ENCODE peak calls at places on chromosomes 16 and 17, in six cellular contexts. N, R, C, E, O and P are unnamed samples.

GRCh38 chr17:35117984-35118383 is 1.7 kb downstream of the RAD51D start:
- DNase-seq in N (no peak), C (peak), E (no peak), R (no peak), O (peak), P (peak)

GRCh38 chr16:85248857-85249256 is 136.6 kb upstream of the CIBAR2 start:
- DNase-seq in C (no peak), E (no peak), R (no peak), N (no peak), O (no peak), P (no peak)

GRCh38 chr17:50550661-50551432 is 3.9 kb downstream of the SPATA20 start:
- DNase-seq in R (peak), O (peak), N (peak), E (peak), C (peak), P (peak)

GRCh38 chr17:12591336-12591735 is 74.4 kb upstream of the MYOCD start:
- DNase-seq in E (no peak), C (peak), N (no peak), O (no peak), R (no peak), P (no peak)

GRCh38 chr17:419073-419735 is 66.6 kb upstream of the RPH3AL start:
- DNase-seq in C (no peak), N (no peak), O (no peak), R (no peak), E (no peak), P (no peak)

GRCh38 chr17:2709173-2709661 is 2.3 kb downstream of the CLUH start:
- DNase-seq in O (peak), C (no peak), R (peak), E (no peak), N (no peak), P (no peak)

GRCh38 chr17:48348352-48348751 is 81.7 kb downstream of the SKAP1 start:
- DNase-seq in N (no peak), O (no peak), C (no peak), E (no peak), R (no peak), P (no peak)

GRCh38 chr16:11783319-11784047 is 13.6 kb downstream of the ZC3H7A start:
- DNase-seq in R (no peak), O (peak), C (peak), N (no peak), E (no peak), P (peak)

GRCh38 chr16:79587897-79588296 is 12.6 kb downstream of the MAF start:
- DNase-seq in C (no peak), O (no peak), N (no peak), R (no peak), E (no peak), P (no peak)

GRCh38 chr17:74750327-74751069 is 2.1 kb downstream of the NHERF1 start:
- DNase-seq in C (no peak), R (peak), O (no peak), N (peak), E (no peak), P (no peak)

GRCh38 chr16:88816736-88817535 is 5.2 kb upstream of the APRT start:
- DNase-seq in C (no peak), R (no peak), N (no peak), E (no peak), O (no peak), P (no peak)

GRCh38 chr17:30950189-30950588 is 20.6 kb upstream of the RNF135 start:
- DNase-seq in R (peak), O (no peak), E (no peak), C (no peak), N (no peak), P (no peak)

GRCh38 chr17:2396568-2397246 is 4.2 kb downstream of the MNT start:
- DNase-seq in E (peak), O (peak), R (peak), C (peak), N (peak), P (peak)

GRCh38 chr17:40319651-40320550 is 10.9 kb downstream of the RARA start:
- DNase-seq in E (no peak), O (no peak), C (no peak), R (peak), N (peak), P (no peak)

GRCh38 chr17:11980813-11981212 is 16.5 kb downstream of the ZNF18 start:
- DNase-seq in E (no peak), O (no peak), N (no peak), R (no peak), C (no peak), P (peak)

GRCh38 chr17:76428511-76428910 is 24.4 kb downstream of the UBE2O start:
- DNase-seq in E (no peak), R (no peak), O (no peak), N (no peak), C (no peak), P (no peak)

GRCh38 chr17:81230043-81230820 is 7.5 kb upstream of the CEP131 start:
- DNase-seq in R (peak), O (peak), C (no peak), E (no peak), N (peak), P (no peak)
- TF ChIP-seq CTCF in R (no peak), O (peak), C (peak), E (peak), N (peak), P (peak)

GRCh38 chr17:4808378-4808767 is 1.4 kb downstream of the PLD2 start:
- DNase-seq in E (no peak), O (no peak), C (no peak), R (peak), N (peak), P (no peak)
- H3K4me3 ChIP-seq in E (no peak), O (no peak), C (no peak), R (peak), N (peak), P (no peak)

GRCh38 chr16:69311115-69311532 is at the start of gene VPS4A:
- DNase-seq in R (peak), N (peak), O (peak), E (peak), C (peak), P (peak)
- TF ChIP-seq CTCF in R (peak), N (peak), O (peak), E (peak), C (peak), P (peak)

GRCh38 chr16:65297453-65297852 is 175.6 kb upstream of the CDH11 start:
- DNase-seq in R (no peak), C (no peak), N (no peak), E (no peak), O (no peak), P (no peak)

GRCh38 chr16:65295527-65295926 is 173.7 kb upstream of the CDH11 start:
- DNase-seq in R (no peak), N (no peak), O (no peak), C (no peak), E (no peak), P (no peak)

GRCh38 chr16:65306313-65306712 is 184.4 kb upstream of the CDH11 start:
- DNase-seq in R (no peak), C (no peak), E (no peak), O (no peak), N (no peak), P (no peak)

GRCh38 chr16:65305588-65305987 is 183.7 kb upstream of the CDH11 start:
- DNase-seq in O (no peak), C (no peak), R (no peak), E (no peak), N (no peak), P (no peak)

DNA sequence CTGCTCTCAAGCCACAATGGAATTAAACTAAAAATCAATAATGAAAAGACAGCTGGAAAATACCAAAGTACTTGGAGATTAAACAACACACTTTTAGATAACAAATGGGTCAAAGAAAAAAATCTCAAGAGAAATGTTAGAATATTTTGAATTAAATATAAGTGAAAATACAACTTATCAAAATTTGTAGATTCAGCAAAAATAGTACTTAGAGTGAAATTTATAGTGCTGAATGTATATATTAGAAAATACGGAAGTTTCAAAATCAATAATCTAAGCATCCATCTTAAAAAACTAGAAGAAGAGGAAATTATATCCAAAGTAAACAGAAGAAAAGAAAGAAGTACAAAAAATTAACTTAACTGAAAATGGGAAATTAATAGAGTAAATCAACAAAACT is 179.2 kb upstream of the CDH11 start:
- DNase-seq in N (no peak), C (no peak), O (no peak), E (no peak), R (no peak), P (no peak)
- H3K4me3 ChIP-seq in N (no peak), C (no peak), O (no peak), E (no peak), R (no peak), P (no peak)

GRCh38 chr17:28811594-28812135 is 30.9 kb downstream of the FAM222B start:
- DNase-seq in R (no peak), O (peak), N (no peak), C (peak), E (no peak), P (peak)
- TF ChIP-seq CTCF in R (no peak), O (no peak), N (no peak), C (no peak), E (no peak), P (no peak)

GRCh38 chr17:80264048-80264792 is 3.6 kb downstream of the RNF213 start:
- DNase-seq in N (no peak), O (peak), R (peak), C (no peak), E (no peak), P (no peak)

GRCh38 chr17:80262291-80262690 is 1.6 kb downstream of the RNF213 start:
- DNase-seq in C (no peak), E (no peak), R (no peak), O (peak), N (no peak), P (no peak)

GRCh38 chr17:80262775-80263244 is 2.2 kb downstream of the RNF213 start:
- DNase-seq in C (no peak), N (no peak), O (no peak), R (no peak), E (no peak), P (no peak)

GRCh38 chr17:80264793-80265075 is 4.1 kb downstream of the RNF213 start:
- DNase-seq in R (no peak), E (no peak), O (no peak), C (no peak), N (no peak), P (no peak)

GRCh38 chr17:80263253-80264047 is 2.8 kb downstream of the RNF213 start:
- DNase-seq in R (peak), E (peak), O (peak), C (peak), N (peak), P (peak)
- H3K4me3 ChIP-seq in R (peak), E (peak), O (peak), C (peak), N (peak), P (peak)

GRCh38 chr16:19115148-19116021 is 1.6 kb downstream of the ITPRIPL2 start:
- DNase-seq in C (no peak), E (no peak), O (no peak), R (no peak), N (peak), P (no peak)
- TF ChIP-seq CTCF in C (peak), E (peak), O (no peak), R (peak), N (peak), P (peak)

DNA sequence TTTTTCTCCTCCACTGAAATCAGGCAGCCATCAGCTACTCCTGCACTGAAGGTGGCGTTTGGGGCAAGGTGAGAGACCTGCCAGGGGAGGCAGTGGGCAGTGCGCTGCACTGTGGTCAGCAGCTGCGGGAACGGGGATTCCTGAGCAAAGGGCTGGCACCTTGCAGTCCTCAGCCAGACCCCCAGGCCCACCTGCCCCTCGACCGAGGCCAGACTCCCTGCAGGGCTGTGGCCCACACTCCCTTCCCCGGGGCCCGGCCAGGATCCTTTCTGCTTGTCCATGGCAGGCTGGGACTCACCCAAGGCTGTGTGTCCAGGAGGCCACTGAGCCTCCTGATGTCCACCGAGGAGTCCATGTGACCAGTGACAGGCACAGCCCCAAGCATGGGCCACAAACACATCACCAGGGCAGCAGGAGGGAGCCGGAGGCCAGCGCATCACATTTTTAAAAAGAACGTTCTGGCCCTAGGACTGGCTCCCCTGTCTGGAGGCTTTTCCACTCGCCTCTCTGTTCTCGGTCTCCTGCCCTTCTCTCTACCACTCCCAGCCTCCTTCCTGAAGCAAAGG is 28.5 kb upstream of the TNRC6C start:
- DNase-seq in N (no peak), O (no peak), R (no peak), C (no peak), E (no peak), P (no peak)
- H3K4me3 ChIP-seq in N (no peak), O (no peak), R (no peak), C (no peak), E (no peak), P (no peak)

GRCh38 chr16:50311134-50311528 is 44.8 kb downstream of the ADCY7 start:
- DNase-seq in N (no peak), R (peak), O (no peak), E (no peak), C (no peak), P (no peak)

GRCh38 chr16:50309156-50309526 is 42.8 kb downstream of the ADCY7 start:
- DNase-seq in N (no peak), C (no peak), R (no peak), O (no peak), E (no peak), P (no peak)

GRCh38 chr16:50308237-50308965 is 42.0 kb downstream of the ADCY7 start:
- DNase-seq in N (no peak), R (peak), C (no peak), E (no peak), O (no peak), P (no peak)

GRCh38 chr16:50310308-50311133 is 44.2 kb downstream of the ADCY7 start:
- DNase-seq in C (no peak), E (no peak), N (no peak), O (no peak), R (peak), P (no peak)

DNA sequence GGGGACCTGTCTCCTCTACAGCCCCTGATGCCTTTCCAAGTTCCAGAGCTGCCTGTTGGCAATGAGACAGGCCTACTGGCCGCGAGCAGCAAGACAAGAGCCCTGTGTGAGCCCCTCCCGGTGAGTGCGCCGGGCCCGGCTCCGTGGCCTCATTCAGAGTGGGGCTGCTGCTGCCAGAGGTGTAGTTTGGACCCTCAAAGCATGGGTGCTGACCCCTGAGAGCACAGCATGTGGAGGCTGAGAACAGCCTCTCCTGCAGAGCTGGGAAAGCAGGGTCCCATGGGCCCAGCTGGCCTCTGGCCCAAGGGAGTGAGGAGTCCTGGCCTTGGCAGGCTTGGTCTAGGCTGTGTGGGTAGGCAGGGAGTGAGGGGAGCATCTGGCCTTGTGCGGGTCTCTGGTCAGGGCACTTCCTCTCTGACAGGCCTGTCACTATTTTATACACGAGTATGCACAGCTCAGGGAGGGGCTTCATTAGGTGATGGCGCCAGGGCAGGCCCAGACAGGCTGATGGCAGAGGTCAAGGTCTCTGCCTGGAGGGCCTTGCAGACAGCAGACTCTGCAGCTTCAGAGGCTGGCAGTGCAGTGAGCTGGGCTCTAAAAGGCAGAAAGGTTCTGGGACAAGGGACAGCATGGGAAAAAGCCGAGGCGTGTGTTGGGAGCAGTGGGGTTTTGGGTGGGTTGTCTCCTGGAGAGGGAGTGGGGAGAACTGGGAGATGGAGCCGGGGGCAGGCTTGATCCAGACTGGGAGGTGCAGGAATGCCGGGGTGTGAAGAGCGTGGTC is 43.4 kb downstream of the ADCY7 start:
- DNase-seq in R (peak), C (no peak), E (no peak), N (no peak), O (no peak), P (no peak)
- TF ChIP-seq CTCF in R (no peak), C (no peak), E (no peak), N (no peak), O (no peak), P (no peak)